ENCODE peak calls at places on chromosome 20, in ten cellular contexts. One of them, this sample, is unnamed.

GRCh38 chr20:20637998-20638397 is 74.4 kb downstream of the RALGAPA2 start:
- DNase-seq in fibroblast of mammary gland: no peak
- DNase-seq in psoas muscle: no peak
- DNase-seq in IMR-90: no peak
- DNase-seq in hepatocyte: no peak
- DNase-seq in body of pancreas: no peak
- DNase-seq in heart left ventricle: no peak
- DNase-seq in pancreas: no peak
- DNase-seq in BJ: no peak
- DNase-seq in fibroblast of pulmonary artery: no peak
- DNase-seq in this sample: no peak

GRCh38 chr20:22333885-22334545 is 250.4 kb downstream of the FOXA2 start:
- DNase-seq in fibroblast of mammary gland: peak; percentile 66
- DNase-seq in psoas muscle: peak; percentile 56
- DNase-seq in IMR-90: peak; percentile 47
- DNase-seq in hepatocyte: peak; percentile 87
- DNase-seq in body of pancreas: peak; percentile 69
- DNase-seq in heart left ventricle: peak; percentile 34
- DNase-seq in pancreas: peak; percentile 68
- DNase-seq in BJ: no peak
- DNase-seq in fibroblast of pulmonary artery: peak; percentile 73
- DNase-seq in this sample: peak; percentile 18

GRCh38 chr20:24492031-24492607 is 22.7 kb downstream of the SYNDIG1 start:
- DNase-seq in fibroblast of mammary gland: no peak
- DNase-seq in psoas muscle: no peak
- DNase-seq in IMR-90: no peak
- DNase-seq in hepatocyte: no peak
- DNase-seq in body of pancreas: no peak
- DNase-seq in heart left ventricle: no peak
- DNase-seq in pancreas: no peak
- DNase-seq in BJ: no peak
- DNase-seq in fibroblast of pulmonary artery: no peak
- DNase-seq in this sample: no peak

GRCh38 chr20:25394276-25394675 is 3.6 kb upstream of the ABHD12 start:
- DNase-seq in fibroblast of mammary gland: no peak
- DNase-seq in psoas muscle: no peak
- DNase-seq in IMR-90: no peak
- DNase-seq in hepatocyte: no peak
- DNase-seq in body of pancreas: no peak
- DNase-seq in heart left ventricle: no peak
- DNase-seq in pancreas: no peak
- DNase-seq in BJ: no peak
- DNase-seq in fibroblast of pulmonary artery: no peak
- DNase-seq in this sample: no peak

GRCh38 chr20:36344517-36345132 is 38.5 kb downstream of the DLGAP4 start:
- DNase-seq in fibroblast of mammary gland: peak; percentile 41
- DNase-seq in psoas muscle: no peak
- DNase-seq in IMR-90: peak; percentile 42
- DNase-seq in hepatocyte: peak; percentile 85
- DNase-seq in body of pancreas: peak; percentile 46
- DNase-seq in heart left ventricle: no peak
- DNase-seq in pancreas: peak; percentile 52
- DNase-seq in BJ: no peak
- DNase-seq in fibroblast of pulmonary artery: peak; percentile 69
- DNase-seq in this sample: peak; percentile 19

GRCh38 chr20:23419995-23420901 is 1.0 kb downstream of the NAPB start:
- DNase-seq in fibroblast of mammary gland: peak; percentile 76
- DNase-seq in psoas muscle: peak; percentile 68
- DNase-seq in IMR-90: peak; percentile 70
- DNase-seq in hepatocyte: peak; percentile 71
- DNase-seq in body of pancreas: peak; percentile 80
- DNase-seq in heart left ventricle: peak; percentile 45
- DNase-seq in pancreas: peak; percentile 71
- DNase-seq in BJ: peak; percentile 35
- DNase-seq in fibroblast of pulmonary artery: peak; percentile 70
- DNase-seq in this sample: peak; percentile 19

GRCh38 chr20:33914871-33915270 is 78.8 kb upstream of the RALY start:
- DNase-seq in fibroblast of mammary gland: peak; percentile 56
- DNase-seq in psoas muscle: no peak
- DNase-seq in IMR-90: peak; percentile 94
- DNase-seq in hepatocyte: no peak
- DNase-seq in body of pancreas: no peak
- DNase-seq in heart left ventricle: no peak
- DNase-seq in pancreas: no peak
- DNase-seq in BJ: no peak
- DNase-seq in fibroblast of pulmonary artery: peak; percentile 66
- DNase-seq in this sample: no peak

GRCh38 chr20:53635189-53635588 is 41.5 kb upstream of the ZNF217 start:
- DNase-seq in fibroblast of mammary gland: no peak
- DNase-seq in psoas muscle: no peak
- DNase-seq in IMR-90: no peak
- DNase-seq in hepatocyte: no peak
- DNase-seq in body of pancreas: no peak
- DNase-seq in heart left ventricle: no peak
- DNase-seq in pancreas: no peak
- DNase-seq in BJ: no peak
- DNase-seq in fibroblast of pulmonary artery: no peak
- DNase-seq in this sample: no peak

GRCh38 chr20:48815537-48815936 is 12.3 kb downstream of the PREX1 start:
- DNase-seq in fibroblast of mammary gland: no peak
- DNase-seq in psoas muscle: no peak
- DNase-seq in IMR-90: no peak
- DNase-seq in hepatocyte: no peak
- DNase-seq in body of pancreas: no peak
- DNase-seq in heart left ventricle: no peak
- DNase-seq in pancreas: no peak
- DNase-seq in BJ: no peak
- DNase-seq in fibroblast of pulmonary artery: no peak
- DNase-seq in this sample: no peak

GRCh38 chr20:40535816-40536215 is 153.2 kb downstream of the MAFB start:
- DNase-seq in fibroblast of mammary gland: peak; percentile 28
- DNase-seq in psoas muscle: no peak
- DNase-seq in IMR-90: no peak
- DNase-seq in hepatocyte: no peak
- DNase-seq in body of pancreas: no peak
- DNase-seq in heart left ventricle: no peak
- DNase-seq in pancreas: no peak
- DNase-seq in BJ: no peak
- DNase-seq in fibroblast of pulmonary artery: peak; percentile 33
- DNase-seq in this sample: no peak

GRCh38 chr20:50569864-50570836 is 60.0 kb downstream of the PTPN1 start:
- DNase-seq in fibroblast of mammary gland: peak; percentile 59
- DNase-seq in psoas muscle: no peak
- DNase-seq in IMR-90: peak; percentile 37
- DNase-seq in hepatocyte: no peak
- DNase-seq in body of pancreas: no peak
- DNase-seq in heart left ventricle: no peak
- DNase-seq in pancreas: no peak
- DNase-seq in BJ: no peak
- DNase-seq in fibroblast of pulmonary artery: peak; percentile 60
- DNase-seq in this sample: no peak
- TF ChIP-seq CTCF in fibroblast of mammary gland: peak; percentile 54
- TF ChIP-seq CTCF in psoas muscle: no peak
- TF ChIP-seq CTCF in IMR-90: peak; percentile 52
- TF ChIP-seq CTCF in hepatocyte: peak; percentile 28
- TF ChIP-seq CTCF in body of pancreas: no peak
- TF ChIP-seq CTCF in heart left ventricle: no peak
- TF ChIP-seq CTCF in pancreas: no peak
- TF ChIP-seq CTCF in BJ: peak; percentile 61
- TF ChIP-seq CTCF in fibroblast of pulmonary artery: peak; percentile 54
- TF ChIP-seq CTCF in this sample: no peak

GRCh38 chr20:51801220-51801991 is 915 bp downstream of the SALL4 start:
- DNase-seq in fibroblast of mammary gland: no peak
- DNase-seq in psoas muscle: no peak
- DNase-seq in IMR-90: no peak
- DNase-seq in hepatocyte: peak; percentile 48
- DNase-seq in body of pancreas: no peak
- DNase-seq in heart left ventricle: no peak
- DNase-seq in pancreas: peak; percentile 25
- DNase-seq in BJ: no peak
- DNase-seq in fibroblast of pulmonary artery: no peak
- DNase-seq in this sample: no peak
- H3K4me3 ChIP-seq in fibroblast of mammary gland: peak overlapping the region; percentile 43
- H3K4me3 ChIP-seq in psoas muscle: peak overlapping the region; percentile 53
- H3K4me3 ChIP-seq in IMR-90: peak overlapping the region; percentile 40
- H3K4me3 ChIP-seq in hepatocyte: peak overlapping the region; percentile 86
- H3K4me3 ChIP-seq in body of pancreas: peak overlapping the region; percentile 44
- H3K4me3 ChIP-seq in heart left ventricle: peak overlapping the region; percentile 27
- H3K4me3 ChIP-seq in pancreas: peak overlapping the region; percentile 48
- H3K4me3 ChIP-seq in BJ: peak overlapping the region; percentile 40
- H3K4me3 ChIP-seq in fibroblast of pulmonary artery: peak overlapping the region; percentile 53
- H3K4me3 ChIP-seq in this sample: no peak overlapping the region

DNA sequence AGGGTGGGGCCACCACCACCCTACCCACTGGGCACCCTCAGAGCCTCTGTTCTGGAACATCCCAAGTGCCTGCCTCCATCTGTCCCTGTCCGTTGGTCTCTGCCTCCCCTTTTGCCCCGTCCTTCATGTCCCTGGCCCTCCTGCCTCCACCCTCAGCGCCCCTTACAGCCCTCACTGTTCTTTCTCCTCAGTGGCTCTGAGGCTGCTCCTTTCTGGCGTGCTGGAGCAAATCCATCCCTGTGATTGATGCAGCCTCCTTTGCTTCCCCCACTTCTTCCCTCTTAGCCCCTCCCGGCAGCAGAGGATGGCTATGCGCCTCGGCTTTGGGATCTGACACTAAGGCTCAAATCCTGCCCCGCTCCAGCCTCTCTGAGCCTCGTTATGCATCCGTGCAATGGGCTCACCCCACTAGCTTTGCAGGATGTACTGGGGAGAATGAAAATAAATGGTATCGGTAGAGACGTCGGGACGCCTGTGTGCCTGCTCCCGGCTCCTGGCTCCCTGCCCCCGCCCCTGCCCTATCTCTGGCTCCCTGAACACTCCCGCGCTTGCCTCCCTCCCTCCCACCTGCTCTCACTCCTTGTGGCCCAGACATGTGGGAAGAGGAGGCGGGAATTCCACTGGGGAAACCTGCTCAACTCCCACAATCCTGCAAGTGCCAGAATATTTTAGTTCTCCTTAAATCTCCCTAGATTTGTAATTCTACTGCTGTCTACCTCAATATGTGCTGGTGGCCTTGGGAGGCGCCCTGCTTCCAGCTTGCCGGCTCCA is 13.1 kb downstream of the VSTM2L start:
- DNase-seq in fibroblast of mammary gland: no peak
- DNase-seq in psoas muscle: no peak
- DNase-seq in IMR-90: no peak
- DNase-seq in hepatocyte: no peak
- DNase-seq in body of pancreas: no peak
- DNase-seq in heart left ventricle: peak; percentile 52
- DNase-seq in pancreas: no peak
- DNase-seq in BJ: no peak
- DNase-seq in fibroblast of pulmonary artery: no peak
- DNase-seq in this sample: no peak
- TF ChIP-seq CTCF in fibroblast of mammary gland: peak; percentile 25
- TF ChIP-seq CTCF in psoas muscle: no peak
- TF ChIP-seq CTCF in IMR-90: no peak
- TF ChIP-seq CTCF in hepatocyte: no peak
- TF ChIP-seq CTCF in body of pancreas: no peak
- TF ChIP-seq CTCF in heart left ventricle: no peak
- TF ChIP-seq CTCF in pancreas: no peak
- TF ChIP-seq CTCF in BJ: no peak
- TF ChIP-seq CTCF in fibroblast of pulmonary artery: no peak
- TF ChIP-seq CTCF in this sample: no peak

GRCh38 chr20:59932616-59933295 is 681 bp downstream of the SYCP2 start:
- DNase-seq in fibroblast of mammary gland: no peak
- DNase-seq in psoas muscle: no peak
- DNase-seq in IMR-90: no peak
- DNase-seq in hepatocyte: no peak
- DNase-seq in body of pancreas: no peak
- DNase-seq in heart left ventricle: no peak
- DNase-seq in pancreas: no peak
- DNase-seq in BJ: no peak
- DNase-seq in fibroblast of pulmonary artery: no peak
- DNase-seq in this sample: no peak
- H3K4me3 ChIP-seq in fibroblast of mammary gland: no peak overlapping the region
- H3K4me3 ChIP-seq in psoas muscle: peak overlapping the region; percentile 90
- H3K4me3 ChIP-seq in IMR-90: no peak overlapping the region
- H3K4me3 ChIP-seq in hepatocyte: no peak overlapping the region
- H3K4me3 ChIP-seq in body of pancreas: no peak overlapping the region
- H3K4me3 ChIP-seq in heart left ventricle: peak overlapping the region; percentile 76
- H3K4me3 ChIP-seq in pancreas: peak overlapping the region; percentile 63
- H3K4me3 ChIP-seq in BJ: peak overlapping the region; percentile 57
- H3K4me3 ChIP-seq in fibroblast of pulmonary artery: no peak overlapping the region
- H3K4me3 ChIP-seq in this sample: no peak overlapping the region

DNA sequence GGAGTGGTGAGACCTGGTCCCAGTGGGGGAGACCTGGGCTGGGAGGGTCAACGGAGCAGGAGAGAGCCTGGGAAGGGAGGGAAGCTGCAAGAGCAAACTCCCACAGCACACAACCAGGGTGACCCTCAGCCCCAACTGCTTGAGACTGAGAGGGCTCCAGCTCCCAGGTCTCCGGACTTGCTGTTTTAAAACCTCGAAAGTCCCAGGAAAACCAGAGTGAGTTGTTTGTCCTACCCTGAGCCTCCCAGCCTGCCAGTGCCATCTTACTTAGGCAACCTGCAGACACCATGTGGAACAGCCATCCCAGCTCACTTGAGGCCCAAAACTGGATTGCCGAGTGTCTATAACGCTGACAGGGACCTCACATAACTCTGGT is 4.8 kb upstream of the NTSR1 start:
- DNase-seq in fibroblast of mammary gland: no peak
- DNase-seq in psoas muscle: no peak
- DNase-seq in IMR-90: no peak
- DNase-seq in hepatocyte: no peak
- DNase-seq in body of pancreas: no peak
- DNase-seq in heart left ventricle: no peak
- DNase-seq in pancreas: no peak
- DNase-seq in BJ: no peak
- DNase-seq in fibroblast of pulmonary artery: no peak
- DNase-seq in this sample: no peak
- TF ChIP-seq CTCF in fibroblast of mammary gland: no peak
- TF ChIP-seq CTCF in psoas muscle: no peak
- TF ChIP-seq CTCF in IMR-90: no peak
- TF ChIP-seq CTCF in hepatocyte: no peak
- TF ChIP-seq CTCF in body of pancreas: no peak
- TF ChIP-seq CTCF in heart left ventricle: no peak
- TF ChIP-seq CTCF in pancreas: no peak
- TF ChIP-seq CTCF in BJ: no peak
- TF ChIP-seq CTCF in fibroblast of pulmonary artery: no peak
- TF ChIP-seq CTCF in this sample: no peak

DNA sequence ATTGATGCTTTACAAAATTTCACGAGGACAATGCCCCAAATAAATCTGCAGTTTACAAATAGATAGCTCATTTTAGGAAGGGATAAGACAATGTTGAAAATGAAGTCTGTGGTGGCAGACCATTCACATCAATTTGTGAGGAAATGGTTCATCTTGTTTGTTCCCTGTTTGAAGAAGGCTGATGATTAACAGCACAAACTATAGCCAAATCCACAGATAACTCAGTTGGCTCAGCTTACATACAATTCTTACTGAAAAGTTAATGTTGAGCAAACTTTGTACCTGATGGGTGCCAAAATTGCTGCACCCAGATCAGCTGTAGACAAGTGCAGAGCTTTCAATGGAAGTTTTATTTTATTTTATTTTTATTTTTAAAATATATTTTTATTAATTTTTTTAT is 763.9 kb downstream of the DOK5 start:
- DNase-seq in fibroblast of mammary gland: no peak
- DNase-seq in psoas muscle: no peak
- DNase-seq in IMR-90: no peak
- DNase-seq in hepatocyte: no peak
- DNase-seq in body of pancreas: no peak
- DNase-seq in heart left ventricle: no peak
- DNase-seq in pancreas: no peak
- DNase-seq in BJ: no peak
- DNase-seq in fibroblast of pulmonary artery: no peak
- DNase-seq in this sample: no peak
- H3K4me3 ChIP-seq in fibroblast of mammary gland: no peak overlapping the region
- H3K4me3 ChIP-seq in psoas muscle: no peak overlapping the region
- H3K4me3 ChIP-seq in IMR-90: no peak overlapping the region
- H3K4me3 ChIP-seq in hepatocyte: no peak overlapping the region
- H3K4me3 ChIP-seq in body of pancreas: no peak overlapping the region
- H3K4me3 ChIP-seq in heart left ventricle: no peak overlapping the region
- H3K4me3 ChIP-seq in pancreas: no peak overlapping the region
- H3K4me3 ChIP-seq in BJ: no peak overlapping the region
- H3K4me3 ChIP-seq in fibroblast of pulmonary artery: no peak overlapping the region
- H3K4me3 ChIP-seq in this sample: no peak overlapping the region